ENCODE peak calls at places on chromosomes 6 and 20, in four cellular contexts. One of them, this sample, is unnamed. For H3K36me3, the result is how much of the 10 kb centered on the place peaks cover.

GRCh38 chr20:57396638-57397003 is 5.4 kb downstream of the RBM38 start:
- DNase-seq in fibroblast of lung: no peak
- DNase-seq in SJSA1: no peak
- DNase-seq in CD4-positive, alpha-beta memory T cell: no peak
- DNase-seq in this sample: no peak

GRCh38 chr6:52317841-52318581 is 33.5 kb upstream of the MCM3 start:
- DNase-seq in fibroblast of lung: peak
- DNase-seq in CD4-positive, alpha-beta memory T cell: no peak
- DNase-seq in SJSA1: no peak
- DNase-seq in this sample: no peak

GRCh38 chr6:130578713-130579112 is 212.9 kb downstream of the TMEM200A start:
- DNase-seq in CD4-positive, alpha-beta memory T cell: no peak
- DNase-seq in SJSA1: no peak
- DNase-seq in fibroblast of lung: no peak
- DNase-seq in this sample: no peak

GRCh38 chr6:168274046-168274952 is 45.3 kb downstream of the DACT2 start:
- DNase-seq in fibroblast of lung: no peak
- DNase-seq in CD4-positive, alpha-beta memory T cell: no peak
- DNase-seq in SJSA1: no peak
- DNase-seq in this sample: no peak

GRCh38 chr20:18005990-18006364 is 37.2 kb downstream of the MGME1 start:
- DNase-seq in SJSA1: no peak
- DNase-seq in fibroblast of lung: peak
- DNase-seq in CD4-positive, alpha-beta memory T cell: no peak
- DNase-seq in this sample: no peak

GRCh38 chr6:11232968-11233626 is 629 bp upstream of the NEDD9 start:
- DNase-seq in CD4-positive, alpha-beta memory T cell: no peak
- DNase-seq in SJSA1: no peak
- DNase-seq in fibroblast of lung: no peak
- DNase-seq in this sample: no peak

GRCh38 chr20:10665027-10665561 is 8.7 kb downstream of the JAG1 start:
- DNase-seq in fibroblast of lung: no peak
- DNase-seq in SJSA1: no peak
- DNase-seq in CD4-positive, alpha-beta memory T cell: no peak
- DNase-seq in this sample: no peak

GRCh38 chr6:54835176-54835575 is 11.4 kb upstream of the FAM83B start:
- DNase-seq in CD4-positive, alpha-beta memory T cell: no peak
- DNase-seq in SJSA1: no peak
- DNase-seq in fibroblast of lung: no peak
- DNase-seq in this sample: no peak

GRCh38 chr6:150156460-150156859 is 13.6 kb downstream of the PPP1R14C start:
- DNase-seq in SJSA1: no peak
- DNase-seq in fibroblast of lung: no peak
- DNase-seq in CD4-positive, alpha-beta memory T cell: no peak
- DNase-seq in this sample: no peak

GRCh38 chr20:33209789-33210188 is 7.4 kb upstream of the BPIFA3 start:
- DNase-seq in SJSA1: peak
- DNase-seq in CD4-positive, alpha-beta memory T cell: peak
- DNase-seq in fibroblast of lung: peak
- DNase-seq in this sample: peak

GRCh38 chr6:162421004-162421403 is 306.6 kb downstream of the PRKN start:
- DNase-seq in SJSA1: no peak
- DNase-seq in fibroblast of lung: no peak
- DNase-seq in CD4-positive, alpha-beta memory T cell: no peak
- DNase-seq in this sample: no peak

GRCh38 chr20:4502756-4503155 is 219.0 kb upstream of the PRND start:
- DNase-seq in SJSA1: no peak
- DNase-seq in CD4-positive, alpha-beta memory T cell: no peak
- DNase-seq in fibroblast of lung: no peak
- DNase-seq in this sample: no peak

GRCh38 chr6:73041051-73041450 is 184.2 kb downstream of the KHDC1L start:
- DNase-seq in fibroblast of lung: no peak
- DNase-seq in SJSA1: no peak
- DNase-seq in CD4-positive, alpha-beta memory T cell: no peak
- DNase-seq in this sample: no peak

DNA sequence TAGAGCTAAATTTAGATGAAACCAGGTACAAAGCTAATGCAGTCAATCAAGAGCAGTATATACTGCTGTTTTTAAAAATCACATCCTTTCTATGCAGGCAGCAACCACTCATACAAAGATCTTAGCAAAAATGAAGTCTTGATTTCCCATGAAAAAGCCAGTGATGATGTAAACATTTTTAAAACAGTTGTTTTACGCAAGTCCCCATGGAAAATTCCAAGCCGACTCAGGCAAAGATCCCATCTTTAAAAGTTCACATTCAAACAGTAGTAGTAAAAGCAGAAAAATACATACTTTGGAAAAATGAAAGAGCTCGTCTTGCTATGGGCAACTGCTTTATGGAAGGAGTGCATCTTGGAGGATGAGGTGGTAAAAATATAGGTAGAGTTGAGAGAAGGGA is 84.0 kb downstream of the RCAN2 start:
- DNase-seq in fibroblast of lung: peak
- DNase-seq in CD4-positive, alpha-beta memory T cell: no peak
- DNase-seq in SJSA1: no peak
- DNase-seq in this sample: no peak
- H3K27ac ChIP-seq in fibroblast of lung: no peak
- H3K27ac ChIP-seq in CD4-positive, alpha-beta memory T cell: no peak
- H3K27ac ChIP-seq in SJSA1: no peak
- H3K27ac ChIP-seq in this sample: no peak

GRCh38 chr6:154736613-154737259 is 3.5 kb downstream of the SCAF8 start:
- DNase-seq in CD4-positive, alpha-beta memory T cell: no peak
- DNase-seq in SJSA1: no peak
- DNase-seq in fibroblast of lung: no peak
- DNase-seq in this sample: no peak
- H3K36me3 ChIP-seq in CD4-positive, alpha-beta memory T cell: under half
- H3K36me3 ChIP-seq in SJSA1: under half
- H3K36me3 ChIP-seq in fibroblast of lung: under half
- H3K36me3 ChIP-seq in this sample: under half

GRCh38 chr6:50211582-50211981 is 161.9 kb upstream of the DEFB112 start:
- DNase-seq in fibroblast of lung: no peak
- DNase-seq in SJSA1: no peak
- DNase-seq in CD4-positive, alpha-beta memory T cell: no peak
- DNase-seq in this sample: no peak
- H3K27ac ChIP-seq in fibroblast of lung: no peak
- H3K27ac ChIP-seq in SJSA1: no peak
- H3K27ac ChIP-seq in CD4-positive, alpha-beta memory T cell: no peak
- H3K27ac ChIP-seq in this sample: no peak

DNA sequence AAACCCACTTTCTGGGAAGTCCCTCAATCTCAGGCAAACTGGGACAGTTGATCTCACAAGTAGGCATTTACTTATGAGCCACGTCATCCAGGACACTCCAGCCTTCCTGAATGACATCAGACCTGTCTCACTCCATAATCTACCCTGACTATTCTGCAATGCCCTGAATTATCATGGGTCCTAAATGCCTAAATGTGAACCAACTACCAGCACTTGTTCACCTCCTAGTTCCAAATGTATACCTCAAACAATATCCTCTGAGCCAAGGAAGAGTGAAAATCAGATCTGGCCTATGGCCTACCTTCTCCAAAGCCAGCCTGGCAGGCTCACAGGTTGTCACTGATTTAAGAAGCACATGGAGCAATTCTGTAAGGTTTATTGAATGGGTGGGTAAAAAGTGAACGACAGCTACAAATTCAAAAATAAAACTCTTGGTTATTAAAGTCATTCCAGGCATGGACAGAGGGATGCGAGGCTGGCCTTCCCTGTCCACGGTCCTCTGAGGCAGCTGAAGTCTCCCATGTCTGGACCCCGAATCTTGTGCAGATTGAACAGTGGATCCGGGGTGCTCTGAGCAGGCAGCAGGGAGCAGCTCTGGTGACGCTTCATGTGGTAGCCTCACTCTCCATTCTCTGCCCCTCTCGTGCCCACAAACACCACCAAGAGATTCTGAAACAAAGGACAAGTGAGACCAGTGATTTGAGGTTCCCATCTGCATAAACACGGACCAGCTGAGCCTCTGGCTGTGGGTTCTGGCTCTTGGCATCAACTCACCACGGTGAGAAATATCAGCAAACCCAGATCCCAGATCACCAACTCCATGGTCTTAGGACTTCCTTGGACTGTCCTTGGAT is 14.7 kb downstream of the SNHG17 start:
- DNase-seq in SJSA1: no peak
- DNase-seq in fibroblast of lung: no peak
- DNase-seq in CD4-positive, alpha-beta memory T cell: no peak
- DNase-seq in this sample: no peak
- H3K36me3 ChIP-seq in SJSA1: half or more
- H3K36me3 ChIP-seq in fibroblast of lung: under half
- H3K36me3 ChIP-seq in CD4-positive, alpha-beta memory T cell: half or more
- H3K36me3 ChIP-seq in this sample: under half

DNA sequence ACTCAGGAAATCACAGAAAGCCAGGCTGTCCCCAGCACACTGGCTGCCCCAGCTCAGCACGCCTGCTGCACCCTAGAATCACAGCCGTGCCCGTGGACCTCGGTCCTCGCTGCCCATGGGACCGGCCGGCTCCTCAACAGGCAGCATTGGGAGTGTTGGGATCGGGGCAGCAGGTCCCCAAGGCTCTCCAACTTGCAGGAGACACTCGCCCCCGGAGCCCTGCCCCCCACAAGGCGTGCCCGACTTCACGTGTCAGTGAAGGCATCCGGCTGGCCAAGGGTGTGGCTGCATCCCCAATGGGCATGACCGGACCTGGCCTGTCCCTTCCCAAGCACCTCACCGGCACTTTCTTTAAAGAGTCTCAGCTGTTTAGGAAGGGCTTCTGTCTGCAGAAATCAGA is 3.0 kb upstream of the NTSR1 start:
- DNase-seq in SJSA1: no peak
- DNase-seq in CD4-positive, alpha-beta memory T cell: no peak
- DNase-seq in fibroblast of lung: no peak
- DNase-seq in this sample: no peak
- H3K27ac ChIP-seq in SJSA1: no peak
- H3K27ac ChIP-seq in CD4-positive, alpha-beta memory T cell: no peak
- H3K27ac ChIP-seq in fibroblast of lung: no peak
- H3K27ac ChIP-seq in this sample: no peak

GRCh38 chr20:63931735-63932134 is 24.5 kb downstream of the UCKL1 start:
- DNase-seq in SJSA1: no peak
- DNase-seq in CD4-positive, alpha-beta memory T cell: no peak
- DNase-seq in fibroblast of lung: no peak
- DNase-seq in this sample: no peak
- H3K36me3 ChIP-seq in SJSA1: half or more
- H3K36me3 ChIP-seq in CD4-positive, alpha-beta memory T cell: half or more
- H3K36me3 ChIP-seq in fibroblast of lung: under half
- H3K36me3 ChIP-seq in this sample: half or more

This sample was measured in tibial nerve.